ENCODE peak calls at places on chromosomes 13 and 19, in four cellular contexts. Z is hepatocyte; P is CD4-positive, alpha-beta memory T cell; I is tibial nerve. A is an unnamed sample. For H3K9me3, the result is how much of the 10 kb centered on the place peaks cover.

GRCh38 chr19:38145627-38146026 is 78.4 kb downstream of the DPF1 start:
- DNase-seq in P (no peak), Z (no peak), I (no peak), A (no peak)

GRCh38 chr19:12834418-12834943 is at the start of gene RTBDN:
- DNase-seq in I (no peak), Z (no peak), P (no peak), A (no peak)

GRCh38 chr19:49791776-49792445 is 21.2 kb downstream of the FUZ start:
- DNase-seq in I (no peak), P (no peak), Z (no peak), A (no peak)

GRCh38 chr19:30690935-30691505 is 318.8 kb downstream of the ZNF536 start:
- DNase-seq in I (no peak), Z (no peak), P (no peak), A (no peak)

GRCh38 chr13:110610955-110611595 is 4.3 kb upstream of the NAXD start:
- DNase-seq in P (no peak), I (no peak), Z (no peak), A (no peak)

GRCh38 chr13:44758595-44759221 is 182.6 kb upstream of the TSC22D1 start:
- DNase-seq in P (no peak), Z (peak), I (no peak), A (no peak)

GRCh38 chr13:94309997-94310842 is 169.3 kb downstream of the DCT start:
- DNase-seq in P (no peak), Z (no peak), I (no peak), A (no peak)

GRCh38 chr19:47778954-47779351 is 450 bp downstream of the SELENOW start:
- DNase-seq in P (no peak), Z (peak), I (no peak), A (no peak)

GRCh38 chr19:34468400-34468799 is 13.2 kb upstream of the WTIP start:
- DNase-seq in I (no peak), Z (no peak), P (no peak), A (no peak)

GRCh38 chr19:45526143-45526542 is 18.9 kb downstream of the VASP start:
- DNase-seq in I (no peak), P (no peak), Z (peak), A (no peak)

GRCh38 chr19:13078897-13079541 is 23.6 kb downstream of the LYL1 start:
- DNase-seq in I (no peak), P (no peak), Z (no peak), A (no peak)

GRCh38 chr13:111114362-111115050 is 604 bp upstream of the ARHGEF7 start:
- DNase-seq in P (peak), Z (peak), I (no peak), A (no peak)

GRCh38 chr13:99320693-99321481 is 13.7 kb upstream of the GPR183 start:
- DNase-seq in I (no peak), Z (no peak), P (peak), A (no peak)

GRCh38 chr19:12364391-12365093 is 941 bp downstream of the ZNF442 start:
- DNase-seq in I (no peak), Z (peak), P (no peak), A (no peak)

GRCh38 chr19:1183543-1184172 is 9.6 kb upstream of the SBNO2 start:
- DNase-seq in Z (peak), I (no peak), P (no peak), A (no peak)

GRCh38 chr19:34480971-34481821 is at the start of gene WTIP:
- DNase-seq in Z (peak), I (peak), P (no peak), A (no peak)

GRCh38 chr13:98890186-98890585 is 87.7 kb downstream of the DOCK9 start:
- DNase-seq in Z (peak), P (no peak), I (peak), A (no peak)

GRCh38 chr13:79631260-79631659 is 150.3 kb downstream of the NDFIP2 start:
- DNase-seq in I (no peak), Z (peak), P (no peak), A (no peak)

GRCh38 chr19:11421607-11422098 is 2.5 kb upstream of the RGL3 start:
- DNase-seq in Z (peak), I (no peak), P (peak), A (no peak)

GRCh38 chr13:79392882-79393563 is 13.0 kb downstream of the RBM26 start:
- DNase-seq in I (no peak), P (peak), Z (no peak), A (no peak)

GRCh38 chr19:2517881-2518601 is 42.1 kb downstream of the GADD45B start:
- DNase-seq in I (no peak), Z (peak), P (no peak), A (no peak)

GRCh38 chr19:45163156-45163555 is 2.4 kb upstream of the NKPD1 start:
- DNase-seq in P (no peak), Z (no peak), I (no peak), A (no peak)

GRCh38 chr13:53004605-53005004 is 24.0 kb upstream of the OLFM4 start:
- DNase-seq in I (no peak), Z (no peak), P (no peak), A (no peak)

GRCh38 chr13:69970521-69970920 is 137.1 kb upstream of the ATXN8OS start:
- DNase-seq in P (no peak), I (no peak), Z (peak), A (no peak)

GRCh38 chr13:58087566-58087965 is 456.0 kb downstream of the PCDH17 start:
- DNase-seq in I (no peak), P (no peak), Z (peak), A (no peak)

GRCh38 chr13:20391597-20392452 is 133.8 kb downstream of the CRYL1 start:
- DNase-seq in P (no peak), Z (no peak), I (no peak), A (no peak)

GRCh38 chr13:46663644-46664043 is 110.7 kb downstream of the LRCH1 start:
- DNase-seq in P (no peak), I (no peak), Z (no peak), A (no peak)

DNA sequence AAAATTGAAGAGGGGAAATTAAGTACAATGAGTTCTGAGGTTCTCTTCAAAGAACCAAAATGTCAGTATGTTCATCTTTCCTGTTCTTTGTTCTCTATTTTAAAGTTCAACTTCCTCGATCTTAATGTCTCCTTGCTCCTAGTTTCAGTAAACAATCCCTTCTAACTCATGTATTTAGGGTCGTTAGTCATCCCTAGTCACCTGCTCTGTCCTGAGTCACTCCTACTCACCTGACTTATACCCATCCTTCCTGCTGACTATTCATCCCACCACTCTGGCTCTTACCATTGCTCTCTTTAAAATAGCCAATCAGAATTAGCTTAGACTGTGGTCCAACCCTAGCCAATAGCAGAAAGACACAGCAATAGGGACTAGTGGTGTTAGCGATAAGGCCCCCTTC is 24.3 kb downstream of the ZNF90 start:
- DNase-seq in I (no peak), P (no peak), Z (no peak), A (no peak)
- H3K9me3 ChIP-seq in I (under half), P (under half), Z (under half), A (under half)

GRCh38 chr19:44007473-44007872 is 4.7 kb downstream of the ZNF230 start:
- DNase-seq in I (no peak), Z (no peak), P (no peak), A (no peak)

GRCh38 chr19:44005968-44006367 is 3.2 kb downstream of the ZNF230 start:
- DNase-seq in Z (no peak), I (no peak), P (no peak), A (no peak)

DNA sequence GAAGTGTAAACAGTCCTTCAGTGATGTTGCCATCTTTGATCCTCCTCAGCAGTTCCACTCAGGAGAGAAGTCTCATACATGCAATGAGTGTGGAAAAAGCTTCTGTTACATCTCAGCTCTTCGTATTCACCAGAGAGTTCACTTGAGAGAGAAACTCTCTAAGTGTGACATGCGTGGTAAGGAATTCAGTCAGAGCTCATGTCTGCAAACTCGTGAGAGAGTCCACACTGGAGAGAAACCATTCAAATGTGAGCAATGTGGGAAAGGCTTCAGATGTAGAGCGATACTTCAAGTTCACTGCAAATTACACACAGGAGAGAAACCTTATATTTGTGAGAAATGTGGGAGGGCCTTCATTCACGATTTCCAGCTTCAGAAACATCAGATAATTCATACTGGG is 7.7 kb downstream of the ZNF230 start:
- DNase-seq in P (no peak), Z (no peak), I (no peak), A (no peak)
- H3K9me3 ChIP-seq in P (under half), Z (under half), I (under half), A (under half)

DNA sequence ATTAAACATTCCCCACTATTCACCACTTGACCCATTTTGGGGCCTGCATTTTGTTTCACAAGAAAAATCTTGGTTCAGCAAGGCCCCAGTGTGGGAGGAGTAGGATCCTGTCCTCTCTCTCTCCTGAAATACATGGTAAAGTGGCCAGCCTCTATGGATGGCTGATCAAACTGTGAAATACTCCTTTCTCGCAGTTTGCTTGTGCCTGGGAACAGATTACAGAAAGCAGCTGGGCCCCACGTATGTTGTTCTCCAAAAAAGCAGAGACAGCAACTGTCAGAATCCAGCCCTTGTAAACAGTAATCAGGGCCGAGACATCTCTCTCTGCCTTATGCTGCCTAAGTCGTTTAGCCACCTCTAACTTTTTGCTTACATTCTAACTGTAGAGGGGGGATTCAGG is 61.0 kb upstream of the RAP2A start:
- DNase-seq in Z (no peak), P (no peak), I (no peak), A (no peak)
- H3K9me3 ChIP-seq in Z (under half), P (under half), I (under half), A (under half)

DNA sequence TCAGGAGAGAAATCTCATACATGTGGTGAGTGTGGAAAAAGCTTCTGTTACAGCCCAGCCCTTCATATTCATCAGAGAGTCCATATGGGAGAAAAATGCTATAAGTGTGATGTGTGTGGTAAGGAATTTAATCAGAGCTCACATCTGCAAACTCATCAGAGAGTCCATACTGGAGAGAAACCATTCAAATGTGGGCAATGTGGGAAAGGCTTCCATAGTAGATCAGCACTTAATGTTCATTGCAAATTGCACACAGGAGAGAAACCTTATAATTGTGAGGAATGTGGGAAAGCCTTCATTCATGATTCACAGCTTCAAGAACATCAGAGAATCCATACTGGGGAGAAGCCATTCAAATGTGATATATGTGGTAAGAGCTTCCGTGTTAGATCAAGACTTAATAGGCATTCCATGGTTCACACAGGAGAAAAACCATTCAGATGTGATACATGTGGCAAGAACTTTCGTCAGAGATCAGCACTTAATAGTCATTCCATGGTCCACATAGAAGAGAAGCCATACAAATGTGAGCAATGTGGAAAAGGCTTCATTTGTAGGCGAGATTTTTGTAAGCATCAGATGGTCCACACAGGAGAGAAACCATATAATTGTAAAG is 15.2 kb downstream of the ZNF221 start:
- DNase-seq in Z (no peak), I (no peak), P (no peak), A (no peak)
- H3K9me3 ChIP-seq in Z (half or more), I (under half), P (under half), A (under half)

GRCh38 chr19:16017138-16017490 is 59.2 kb upstream of the TPM4 start:
- DNase-seq in I (no peak), P (no peak), Z (no peak), A (no peak)
- H3K9me3 ChIP-seq in I (under half), P (under half), Z (under half), A (under half)

GRCh38 chr19:9354651-9355050 is 8.2 kb upstream of the ZNF177 start:
- DNase-seq in Z (no peak), P (no peak), I (no peak), A (no peak)
- H3K9me3 ChIP-seq in Z (under half), P (under half), I (under half), A (under half)

DNA sequence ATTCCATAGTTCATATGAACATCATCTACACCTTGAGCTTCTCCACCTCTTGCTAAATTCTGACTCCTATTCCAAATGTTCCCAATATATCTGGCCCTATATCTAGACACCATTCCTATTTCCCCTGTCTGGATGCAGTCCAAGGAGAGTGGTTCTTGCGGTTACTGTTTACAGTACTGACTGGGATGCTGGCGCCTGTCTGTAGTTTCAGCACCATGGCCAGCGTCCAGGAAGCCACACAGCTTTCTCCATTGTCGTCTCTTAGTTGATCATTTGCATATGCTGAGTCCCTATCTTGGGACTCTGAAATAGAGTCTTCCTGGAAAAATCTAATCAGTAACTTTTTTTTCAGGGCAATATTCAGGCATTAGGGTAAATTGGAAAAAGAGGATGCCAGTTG is 14.9 kb downstream of the LAIR2 start:
- DNase-seq in I (no peak), Z (peak), P (peak), A (peak)
- H3K9me3 ChIP-seq in I (under half), Z (under half), P (under half), A (under half)